ENCODE peak calls at places on chromosome 6, in ten cellular contexts. E, Z, K, Q, O, U, D, G, T and F are unnamed samples.

GRCh38 chr6:159654483-159655098 is 38.5 kb downstream of the SOD2 start:
- DNase-seq in E (no peak), Z (no peak), K (no peak), Q (no peak), O (no peak), U (peak; percentile 43), D (no peak), G (no peak), T (no peak), F (no peak)

GRCh38 chr6:81906041-81906440 is 153.6 kb upstream of the TENT5A start:
- DNase-seq in E (no peak), Z (no peak), K (no peak), Q (no peak), O (no peak), U (no peak), D (no peak), G (no peak), T (no peak), F (no peak)

GRCh38 chr6:159935633-159936032 is 33.2 kb upstream of the IGF2R start:
- DNase-seq in E (no peak), Z (no peak), K (no peak), Q (no peak), O (no peak), U (no peak), D (no peak), G (no peak), T (no peak), F (no peak)

GRCh38 chr6:47044418-47044817 is 2.3 kb upstream of the ADGRF1 start:
- DNase-seq in E (no peak), Z (no peak), K (no peak), Q (no peak), O (no peak), U (peak; percentile 67), D (no peak), G (no peak), T (no peak), F (no peak)

GRCh38 chr6:100730581-100730980 is 150.5 kb downstream of the ASCC3 start:
- DNase-seq in E (no peak), Z (no peak), K (no peak), Q (no peak), O (no peak), U (no peak), D (no peak), G (no peak), T (no peak), F (no peak)

GRCh38 chr6:27148404-27148795 is 99.1 kb upstream of the PRSS16 start:
- DNase-seq in E (no peak), Z (no peak), K (no peak), Q (no peak), O (no peak), U (no peak), D (no peak), G (no peak), T (no peak), F (no peak)

GRCh38 chr6:158509465-158509864 is 50.4 kb upstream of the TMEM181 start:
- DNase-seq in E (no peak), Z (no peak), K (no peak), Q (no peak), O (no peak), U (no peak), D (no peak), G (no peak), T (no peak), F (no peak)

GRCh38 chr6:87291879-87292278 is 30.5 kb upstream of the SMIM8 start:
- DNase-seq in E (no peak), Z (no peak), K (no peak), Q (no peak), O (no peak), U (no peak), D (no peak), G (no peak), T (no peak), F (no peak)

GRCh38 chr6:14810021-14810420 is 435.8 kb upstream of the JARID2 start:
- DNase-seq in E (no peak), Z (no peak), K (no peak), Q (no peak), O (no peak), U (no peak), D (no peak), G (no peak), T (no peak), F (no peak)

DNA sequence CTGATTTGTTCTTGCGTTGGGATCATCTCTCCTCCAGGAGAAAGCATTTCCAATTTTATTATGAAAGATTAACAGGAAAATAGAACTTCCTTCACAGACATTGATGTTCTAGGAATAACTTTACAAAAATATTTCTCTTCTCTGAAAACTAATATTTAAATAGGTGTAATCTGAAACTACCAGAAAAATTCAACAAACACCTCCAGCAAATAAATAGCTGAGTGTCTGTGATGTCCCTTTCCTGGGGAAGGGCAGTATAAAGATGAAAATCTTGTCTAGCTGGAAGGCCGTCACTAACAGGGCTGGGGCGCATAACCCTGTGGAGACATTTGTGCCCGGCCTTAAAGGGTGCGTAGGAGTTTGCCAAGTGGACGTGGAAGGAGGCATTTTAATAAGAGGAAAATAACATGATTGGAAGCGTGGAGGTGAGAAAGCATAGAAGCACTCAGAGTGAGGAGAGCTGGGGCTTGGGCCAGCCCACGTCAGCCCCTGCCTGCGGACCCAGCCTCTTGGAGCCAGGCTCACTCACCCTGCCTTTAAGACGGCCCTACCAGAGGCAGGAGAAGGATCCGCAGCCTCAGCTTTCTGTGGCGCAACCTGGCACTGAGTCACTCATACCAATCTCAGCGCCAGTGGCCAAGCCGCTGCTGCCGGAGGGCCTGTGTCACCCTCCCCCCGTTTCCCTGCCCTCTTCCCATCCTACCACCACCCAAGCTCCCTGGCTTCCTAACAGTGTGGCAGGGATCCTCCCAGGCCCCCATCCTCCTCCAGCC is 284.9 kb downstream of the UST start:
- DNase-seq in E (peak; percentile 51), Z (no peak), K (no peak), Q (peak; percentile 60), O (no peak), U (no peak), D (no peak), G (no peak), T (peak; percentile 52), F (no peak)
- TF ChIP-seq CTCF in E (no peak), Z (no peak), K (no peak), Q (no peak), O (no peak), U (no peak), D (no peak), G (no peak), T (no peak), F (no peak)

GRCh38 chr6:78525961-78526360 is 341.4 kb upstream of the IRAK1BP1 start:
- DNase-seq in E (no peak), Z (no peak), K (no peak), Q (no peak), O (no peak), U (no peak), D (no peak), G (no peak), T (no peak), F (no peak)

GRCh38 chr6:78530208-78530607 is 337.1 kb upstream of the IRAK1BP1 start:
- DNase-seq in E (no peak), Z (no peak), K (no peak), Q (no peak), O (no peak), U (no peak), D (peak; percentile 17), G (no peak), T (no peak), F (no peak)

GRCh38 chr6:78533426-78533825 is 333.9 kb upstream of the IRAK1BP1 start:
- DNase-seq in E (no peak), Z (no peak), K (no peak), Q (no peak), O (no peak), U (peak; percentile 55), D (no peak), G (no peak), T (no peak), F (no peak)

GRCh38 chr6:78526432-78526831 is 340.9 kb upstream of the IRAK1BP1 start:
- DNase-seq in E (no peak), Z (no peak), K (no peak), Q (no peak), O (no peak), U (no peak), D (no peak), G (no peak), T (no peak), F (no peak)

DNA sequence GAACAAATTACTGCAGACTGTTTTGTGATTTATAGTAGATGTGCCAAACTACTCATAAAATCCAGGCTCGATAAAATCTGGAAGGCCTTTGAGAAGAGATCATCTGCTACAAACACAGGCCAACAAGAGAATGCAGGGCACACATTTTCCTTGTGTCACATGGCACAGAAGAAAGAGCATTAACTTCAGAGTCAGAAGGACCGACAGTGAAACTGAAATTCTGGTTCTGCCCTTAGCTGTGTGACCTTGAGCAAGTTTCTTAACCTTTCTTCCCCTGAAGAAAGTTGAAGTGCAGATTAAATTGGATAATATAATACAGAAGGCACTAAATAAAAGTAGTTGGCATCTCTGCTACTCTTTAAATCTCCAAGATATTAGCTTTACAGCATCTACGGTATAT is 338.4 kb upstream of the IRAK1BP1 start:
- DNase-seq in E (no peak), Z (no peak), K (no peak), Q (no peak), O (no peak), U (no peak), D (no peak), G (no peak), T (no peak), F (no peak)
- TF ChIP-seq CTCF in E (no peak), Z (no peak), K (no peak), Q (no peak), O (no peak), U (no peak), D (no peak), G (no peak), T (no peak), F (no peak)

DNA sequence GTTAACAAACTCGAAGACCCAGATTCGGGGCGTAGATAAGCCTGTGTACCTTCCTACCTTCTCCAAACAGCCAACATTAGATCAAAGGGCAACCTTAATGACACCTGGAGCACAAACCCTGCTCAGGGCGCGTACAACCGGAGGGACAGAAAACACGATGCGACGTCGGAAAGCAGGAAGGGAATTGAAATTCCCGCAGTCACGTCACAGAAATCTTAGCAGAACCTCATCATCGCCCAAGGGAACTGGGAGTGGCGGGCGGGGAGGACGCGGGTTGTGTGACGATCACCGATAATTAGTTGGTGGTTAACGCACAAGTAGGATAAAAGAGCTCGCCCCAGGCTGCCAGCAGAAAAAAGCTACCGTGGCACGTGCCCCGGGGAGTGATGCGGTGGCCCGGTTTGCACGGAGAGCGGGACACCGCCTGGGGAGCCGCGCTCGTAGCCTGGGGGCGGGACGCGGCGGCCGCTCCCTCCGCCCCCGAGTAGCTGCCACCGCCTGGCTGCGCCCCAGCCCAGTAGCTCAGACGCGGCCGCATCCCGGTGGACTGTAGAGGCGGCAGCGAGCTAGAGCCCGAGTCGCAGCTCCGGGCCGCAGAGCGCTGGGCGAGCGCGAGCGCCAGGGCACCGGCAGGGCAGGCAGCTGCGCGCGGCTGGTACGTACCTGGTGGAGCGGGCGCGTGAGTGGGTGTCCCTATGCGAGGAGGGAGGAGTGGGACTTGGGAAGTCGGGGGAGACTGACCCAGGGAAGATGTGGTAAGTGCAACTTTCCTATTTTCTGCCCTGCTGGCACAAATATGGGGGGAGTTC is at the start of gene PKIB:
- DNase-seq in E (peak; percentile 93), Z (peak; percentile 24), K (peak; percentile 57), Q (peak; percentile 49), O (no peak), U (peak; percentile 71), D (peak; percentile 85), G (peak; percentile 86), T (peak; percentile 25), F (peak; percentile 78)
- TF ChIP-seq CTCF in E (no peak), Z (no peak), K (no peak), Q (peak; percentile 48), O (no peak), U (peak; percentile 13), D (no peak), G (peak; percentile 60), T (no peak), F (peak; percentile 43)

GRCh38 chr6:163902993-163903392 is 488.5 kb downstream of the QKI start:
- DNase-seq in E (no peak), Z (no peak), K (no peak), Q (no peak), O (no peak), U (no peak), D (no peak), G (no peak), T (no peak), F (no peak)
- TF ChIP-seq CTCF in E (no peak), Z (no peak), K (no peak), Q (no peak), O (no peak), U (no peak), D (no peak), G (no peak), T (no peak), F (no peak)